ENCODE peak calls at places on chromosomes 7 and 10, in five cellular contexts. One of them, this sample, is unnamed.

GRCh38 chr7:156841497-156841896 is 51.5 kb downstream of the LMBR1 start:
- DNase-seq in NCI-H510A: no peak
- DNase-seq in pancreas: no peak
- DNase-seq in heart right ventricle: no peak
- DNase-seq in nephron progenitor cell: no peak
- DNase-seq in this sample: no peak

GRCh38 chr10:101346177-101346576 is 7.8 kb upstream of the BTRC start:
- DNase-seq in NCI-H510A: no peak
- DNase-seq in pancreas: no peak
- DNase-seq in heart right ventricle: no peak
- DNase-seq in nephron progenitor cell: no peak
- DNase-seq in this sample: peak; percentile 20

GRCh38 chr7:151342102-151342646 is 562 bp downstream of the NUB1 start:
- DNase-seq in NCI-H510A: no peak
- DNase-seq in pancreas: no peak
- DNase-seq in heart right ventricle: no peak
- DNase-seq in nephron progenitor cell: no peak
- DNase-seq in this sample: no peak

GRCh38 chr10:36765777-36766176 is 359.6 kb upstream of the ANKRD30A start:
- DNase-seq in NCI-H510A: no peak
- DNase-seq in pancreas: no peak
- DNase-seq in heart right ventricle: no peak
- DNase-seq in nephron progenitor cell: no peak
- DNase-seq in this sample: no peak

GRCh38 chr10:86067436-86068050 is 299.1 kb downstream of the GRID1 start:
- DNase-seq in NCI-H510A: no peak
- DNase-seq in pancreas: no peak
- DNase-seq in heart right ventricle: no peak
- DNase-seq in nephron progenitor cell: no peak
- DNase-seq in this sample: no peak

GRCh38 chr10:124671486-124672075 is 72.6 kb downstream of the FAM53B start:
- DNase-seq in NCI-H510A: peak; percentile 33
- DNase-seq in pancreas: no peak
- DNase-seq in heart right ventricle: peak; percentile 67
- DNase-seq in nephron progenitor cell: peak; percentile 31
- DNase-seq in this sample: peak; percentile 89

GRCh38 chr7:18504965-18505364 is 9.4 kb downstream of the HDAC9 start:
- DNase-seq in NCI-H510A: no peak
- DNase-seq in pancreas: no peak
- DNase-seq in heart right ventricle: no peak
- DNase-seq in nephron progenitor cell: no peak
- DNase-seq in this sample: no peak

GRCh38 chr7:135672560-135673359 is 10.4 kb downstream of the STMP1 start:
- DNase-seq in NCI-H510A: no peak
- DNase-seq in pancreas: no peak
- DNase-seq in heart right ventricle: peak; percentile 53
- DNase-seq in nephron progenitor cell: no peak
- DNase-seq in this sample: peak; percentile 44

GRCh38 chr10:118362103-118362502 is 20.0 kb upstream of the FAM204A start:
- DNase-seq in NCI-H510A: no peak
- DNase-seq in pancreas: no peak
- DNase-seq in heart right ventricle: no peak
- DNase-seq in nephron progenitor cell: no peak
- DNase-seq in this sample: no peak

GRCh38 chr10:60644436-60645130 is 133.7 kb upstream of the CDK1 start:
- DNase-seq in NCI-H510A: no peak
- DNase-seq in pancreas: no peak
- DNase-seq in heart right ventricle: no peak
- DNase-seq in nephron progenitor cell: no peak
- DNase-seq in this sample: no peak

GRCh38 chr10:17805921-17806577 is 3.1 kb upstream of the MRC1 start:
- DNase-seq in NCI-H510A: peak; percentile 1
- DNase-seq in pancreas: no peak
- DNase-seq in heart right ventricle: no peak
- DNase-seq in nephron progenitor cell: no peak
- DNase-seq in this sample: peak; percentile 23

GRCh38 chr7:113705439-113705838 is 213.4 kb downstream of the PPP1R3A start:
- DNase-seq in NCI-H510A: no peak
- DNase-seq in pancreas: no peak
- DNase-seq in heart right ventricle: no peak
- DNase-seq in nephron progenitor cell: no peak
- DNase-seq in this sample: no peak

GRCh38 chr10:117004627-117005453 is at the start of gene SHTN1:
- DNase-seq in NCI-H510A: peak; percentile 77
- DNase-seq in pancreas: peak; percentile 93
- DNase-seq in heart right ventricle: peak; percentile 49
- DNase-seq in nephron progenitor cell: peak; percentile 66
- DNase-seq in this sample: peak; percentile 89

GRCh38 chr10:110414563-110415309 is 83.0 kb upstream of the DUSP5 start:
- DNase-seq in NCI-H510A: no peak
- DNase-seq in pancreas: no peak
- DNase-seq in heart right ventricle: no peak
- DNase-seq in nephron progenitor cell: no peak
- DNase-seq in this sample: peak; percentile 99

GRCh38 chr7:1815051-1815481 is 145.0 kb downstream of the ELFN1 start:
- DNase-seq in NCI-H510A: peak; percentile 84
- DNase-seq in pancreas: no peak
- DNase-seq in heart right ventricle: no peak
- DNase-seq in nephron progenitor cell: no peak
- DNase-seq in this sample: peak; percentile 40

GRCh38 chr10:47286116-47286505 is 13.9 kb upstream of the GDF10 start:
- DNase-seq in NCI-H510A: no peak
- DNase-seq in pancreas: no peak
- DNase-seq in heart right ventricle: no peak
- DNase-seq in nephron progenitor cell: no peak
- DNase-seq in this sample: no peak

GRCh38 chr7:135235841-135236240 is 2.2 kb downstream of the STRA8 start:
- DNase-seq in NCI-H510A: no peak
- DNase-seq in pancreas: no peak
- DNase-seq in heart right ventricle: no peak
- DNase-seq in nephron progenitor cell: no peak
- DNase-seq in this sample: no peak

GRCh38 chr10:123573236-123574147 is 92.7 kb upstream of the GPR26 start:
- DNase-seq in NCI-H510A: peak; percentile 79
- DNase-seq in pancreas: peak; percentile 87
- DNase-seq in heart right ventricle: no peak
- DNase-seq in nephron progenitor cell: peak; percentile 75
- DNase-seq in this sample: peak; percentile 73

GRCh38 chr10:27531336-27531847 is 27.3 kb downstream of the RAB18 start:
- DNase-seq in NCI-H510A: no peak
- DNase-seq in pancreas: no peak
- DNase-seq in heart right ventricle: no peak
- DNase-seq in nephron progenitor cell: no peak
- DNase-seq in this sample: no peak

GRCh38 chr10:109889867-109890266 is 33.4 kb downstream of the XPNPEP1 start:
- DNase-seq in NCI-H510A: no peak
- DNase-seq in pancreas: no peak
- DNase-seq in heart right ventricle: no peak
- DNase-seq in nephron progenitor cell: no peak
- DNase-seq in this sample: no peak

GRCh38 chr7:151696738-151697514 is 177.2 kb upstream of the RHEB start:
- DNase-seq in NCI-H510A: peak; percentile 83
- DNase-seq in pancreas: no peak
- DNase-seq in heart right ventricle: peak; percentile 41
- DNase-seq in nephron progenitor cell: no peak
- DNase-seq in this sample: peak; percentile 68

GRCh38 chr7:40015790-40016296 is 65.8 kb downstream of the CDK13 start:
- DNase-seq in NCI-H510A: no peak
- DNase-seq in pancreas: no peak
- DNase-seq in heart right ventricle: no peak
- DNase-seq in nephron progenitor cell: no peak
- DNase-seq in this sample: no peak

GRCh38 chr7:134701272-134701671 is 54.6 kb downstream of the BPGM start:
- DNase-seq in NCI-H510A: no peak
- DNase-seq in pancreas: no peak
- DNase-seq in heart right ventricle: no peak
- DNase-seq in nephron progenitor cell: no peak
- DNase-seq in this sample: peak; percentile 21

GRCh38 chr10:84523509-84523908 is 195.1 kb downstream of the CCSER2 start:
- DNase-seq in NCI-H510A: peak; percentile 32
- DNase-seq in pancreas: no peak
- DNase-seq in heart right ventricle: no peak
- DNase-seq in nephron progenitor cell: peak; percentile 25
- DNase-seq in this sample: peak; percentile 62

GRCh38 chr7:102439963-102440795 is 6.8 kb downstream of the ORAI2 start:
- DNase-seq in NCI-H510A: no peak
- DNase-seq in pancreas: no peak
- DNase-seq in heart right ventricle: peak; percentile 76
- DNase-seq in nephron progenitor cell: no peak
- DNase-seq in this sample: peak; percentile 67

GRCh38 chr10:103273026-103273425 is 3.9 kb upstream of the INA start:
- DNase-seq in NCI-H510A: no peak
- DNase-seq in pancreas: no peak
- DNase-seq in heart right ventricle: no peak
- DNase-seq in nephron progenitor cell: no peak
- DNase-seq in this sample: peak; percentile 73

GRCh38 chr7:4450483-4450882 is 231.6 kb upstream of the FOXK1 start:
- DNase-seq in NCI-H510A: no peak
- DNase-seq in pancreas: no peak
- DNase-seq in heart right ventricle: no peak
- DNase-seq in nephron progenitor cell: no peak
- DNase-seq in this sample: no peak

GRCh38 chr10:124351481-124352220 is 67.1 kb downstream of the OAT start:
- DNase-seq in NCI-H510A: no peak
- DNase-seq in pancreas: no peak
- DNase-seq in heart right ventricle: no peak
- DNase-seq in nephron progenitor cell: no peak
- DNase-seq in this sample: no peak

GRCh38 chr7:134799387-134799786 is 20.0 kb downstream of the CALD1 start:
- DNase-seq in NCI-H510A: no peak
- DNase-seq in pancreas: no peak
- DNase-seq in heart right ventricle: no peak
- DNase-seq in nephron progenitor cell: no peak
- DNase-seq in this sample: no peak

GRCh38 chr7:50309736-50310135 is 5.2 kb downstream of the IKZF1 start:
- DNase-seq in NCI-H510A: no peak
- DNase-seq in pancreas: no peak
- DNase-seq in heart right ventricle: no peak
- DNase-seq in nephron progenitor cell: no peak
- DNase-seq in this sample: no peak

GRCh38 chr7:30177186-30177585 is 42.4 kb downstream of the MTURN start:
- DNase-seq in NCI-H510A: no peak
- DNase-seq in pancreas: no peak
- DNase-seq in heart right ventricle: no peak
- DNase-seq in nephron progenitor cell: no peak
- DNase-seq in this sample: no peak

GRCh38 chr10:102152545-102152890 is 329 bp downstream of the NOLC1 start:
- DNase-seq in NCI-H510A: no peak
- DNase-seq in pancreas: peak; percentile 64
- DNase-seq in heart right ventricle: no peak
- DNase-seq in nephron progenitor cell: no peak
- DNase-seq in this sample: no peak

GRCh38 chr7:31249671-31250070 is 90.9 kb downstream of the NEUROD6 start:
- DNase-seq in NCI-H510A: no peak
- DNase-seq in pancreas: no peak
- DNase-seq in heart right ventricle: no peak
- DNase-seq in nephron progenitor cell: no peak
- DNase-seq in this sample: no peak

GRCh38 chr7:99128076-99128950 is 15.6 kb downstream of the SMURF1 start:
- DNase-seq in NCI-H510A: no peak
- DNase-seq in pancreas: no peak
- DNase-seq in heart right ventricle: no peak
- DNase-seq in nephron progenitor cell: no peak
- DNase-seq in this sample: no peak

GRCh38 chr10:12631216-12631615 is 281.9 kb downstream of the CAMK1D start:
- DNase-seq in NCI-H510A: peak; percentile 62
- DNase-seq in pancreas: no peak
- DNase-seq in heart right ventricle: no peak
- DNase-seq in nephron progenitor cell: no peak
- DNase-seq in this sample: no peak

GRCh38 chr7:100126239-100126930 is 382 bp upstream of the MBLAC1 start:
- DNase-seq in NCI-H510A: no peak
- DNase-seq in pancreas: no peak
- DNase-seq in heart right ventricle: no peak
- DNase-seq in nephron progenitor cell: no peak
- DNase-seq in this sample: no peak

GRCh38 chr10:79948976-79949722 is at the start of gene SFTPD:
- DNase-seq in NCI-H510A: no peak
- DNase-seq in pancreas: no peak
- DNase-seq in heart right ventricle: no peak
- DNase-seq in nephron progenitor cell: no peak
- DNase-seq in this sample: no peak

GRCh38 chr10:45547966-45548513 is 124.5 kb downstream of the ZFAND4 start:
- DNase-seq in NCI-H510A: no peak
- DNase-seq in pancreas: no peak
- DNase-seq in heart right ventricle: no peak
- DNase-seq in nephron progenitor cell: no peak
- DNase-seq in this sample: no peak

GRCh38 chr7:104008107-104008506 is 18.6 kb upstream of the RELN start:
- DNase-seq in NCI-H510A: no peak
- DNase-seq in pancreas: no peak
- DNase-seq in heart right ventricle: no peak
- DNase-seq in nephron progenitor cell: no peak
- DNase-seq in this sample: no peak

This sample was measured in SW480.